ENCODE peak calls at places on chromosome 4, in ten cellular contexts. A is stimulated activated CD8-positive, alpha-beta memory T cell treated with anti-CD3 and anti-CD28 coated beads, Interleukin-2, amount 100 ng/mL, for 48 hours; T is kidney; O is mucosa of gallbladder; Y is EL; D is head of caudate nucleus; X is GM13976; G is fibroblast of mammary gland; W is SIG-M5; N is progenitor cell of endocrine pancreas. V is an unnamed sample.

GRCh38 chr4:78784255-78784654 is 8.1 kb downstream of the BMP2K start:
- DNase-seq in A (no peak), T (no peak), O (no peak), Y (peak), D (no peak), X (no peak), G (peak), W (no peak), N (no peak), V (peak)

GRCh38 chr4:184768296-184768695 is 34.4 kb upstream of the CENPU start:
- DNase-seq in A (no peak), T (no peak), O (no peak), Y (no peak), D (no peak), X (no peak), G (peak), W (no peak), N (no peak), V (no peak)

GRCh38 chr4:157221895-157222763 is 1.6 kb downstream of the GRIA2 start:
- DNase-seq in A (no peak), T (peak), O (no peak), Y (peak), D (peak), X (no peak), G (no peak), W (no peak), N (peak), V (peak)

GRCh38 chr4:82898322-82899243 is 2.0 kb upstream of the THAP9 start:
- DNase-seq in A (no peak), T (no peak), O (peak), Y (peak), D (no peak), X (no peak), G (peak), W (no peak), N (no peak), V (peak)

GRCh38 chr4:7212101-7212674 is 19.9 kb downstream of the SORCS2 start:
- DNase-seq in A (no peak), T (peak), O (no peak), Y (no peak), D (no peak), X (no peak), G (no peak), W (no peak), N (no peak), V (no peak)

GRCh38 chr4:25650271-25650670 is 5.4 kb upstream of the SLC34A2 start:
- DNase-seq in A (no peak), T (peak), O (no peak), Y (no peak), D (no peak), X (no peak), G (no peak), W (no peak), N (no peak), V (no peak)

GRCh38 chr4:163697121-163697520 is 202.6 kb downstream of the TMA16 start:
- DNase-seq in A (no peak), T (no peak), O (no peak), Y (peak), D (no peak), X (no peak), G (peak), W (no peak), N (no peak), V (no peak)

GRCh38 chr4:55396305-55397023 is 707 bp downstream of the TMEM165 start:
- DNase-seq in A (peak), T (peak), O (peak), Y (peak), D (peak), X (peak), G (peak), W (no peak), N (peak), V (peak)

GRCh38 chr4:145845118-145845517 is 93.5 kb downstream of the ZNF827 start:
- DNase-seq in A (no peak), T (no peak), O (no peak), Y (no peak), D (no peak), X (no peak), G (no peak), W (no peak), N (no peak), V (no peak)

V was measured in GM23248.